ENCODE peak calls at places on chromosome 19, in four cellular contexts. D, K, E and C are unnamed samples.

GRCh38 chr19:55319786-55320185 is 5.4 kb downstream of the TMEM150B start:
- DNase-seq in D (peak), K (peak), E (no peak), C (no peak)

GRCh38 chr19:13153627-13154240 is 3.5 kb downstream of the IER2 start:
- DNase-seq in D (no peak), K (peak), E (no peak), C (no peak)

GRCh38 chr19:31255863-31256600 is 93.2 kb downstream of the TSHZ3 start:
- DNase-seq in D (no peak), K (no peak), E (no peak), C (no peak)

GRCh38 chr19:49642488-49643035 is 553 bp downstream of the SCAF1 start:
- DNase-seq in D (no peak), K (no peak), E (no peak), C (no peak)

GRCh38 chr19:3893509-3894179 is 13.2 kb downstream of the ATCAY start:
- DNase-seq in D (no peak), K (no peak), E (no peak), C (no peak)

GRCh38 chr19:20371911-20372310 is 193.7 kb downstream of the ZNF737 start:
- DNase-seq in D (no peak), K (no peak), E (no peak), C (no peak)

GRCh38 chr19:33624586-33625153 is 2.9 kb downstream of the CHST8 start:
- DNase-seq in D (no peak), K (no peak), E (no peak), C (no peak)

GRCh38 chr19:55616395-55616875 is 7.9 kb downstream of the ZNF784 start:
- DNase-seq in D (no peak), K (no peak), E (no peak), C (no peak)

GRCh38 chr19:23294141-23294540 is 43.9 kb upstream of the ZNF724 start:
- DNase-seq in D (no peak), K (no peak), E (no peak), C (no peak)

GRCh38 chr19:17450264-17451075 is 2.0 kb upstream of the TMEM221 start:
- DNase-seq in D (no peak), K (no peak), E (no peak), C (peak)

GRCh38 chr19:14544047-14544446 is 14.7 kb downstream of the TECR start:
- DNase-seq in D (no peak), K (no peak), E (no peak), C (no peak)

GRCh38 chr19:4976412-4977298 is 7.7 kb downstream of the KDM4B start:
- DNase-seq in D (peak), K (peak), E (peak), C (peak)

GRCh38 chr19:42092350-42092749 is 16.4 kb downstream of the ZNF574 start:
- DNase-seq in D (no peak), K (peak), E (no peak), C (peak)

GRCh38 chr19:54354761-54355160 is 10.0 kb downstream of the LAIR1 start:
- DNase-seq in D (no peak), K (no peak), E (no peak), C (no peak)

GRCh38 chr19:46741447-46741846 is 4.4 kb upstream of the FKRP start:
- DNase-seq in D (no peak), K (no peak), E (no peak), C (no peak)

GRCh38 chr19:19642506-19643157 is 825 bp downstream of the GMIP start:
- DNase-seq in D (no peak), K (no peak), E (no peak), C (peak)

GRCh38 chr19:3665681-3666544 is 34.4 kb downstream of the PIP5K1C start:
- DNase-seq in D (peak), K (peak), E (no peak), C (peak)

GRCh38 chr19:3266792-3267469 is 42.5 kb downstream of the CELF5 start:
- DNase-seq in D (no peak), K (no peak), E (no peak), C (no peak)

GRCh38 chr19:55173717-55174409 is 6.2 kb downstream of the SYT5 start:
- DNase-seq in D (peak), K (peak), E (no peak), C (peak)

GRCh38 chr19:42294471-42295137 is 7.3 kb upstream of the PRR19 start:
- DNase-seq in D (no peak), K (no peak), E (no peak), C (no peak)

GRCh38 chr19:48618916-48619691 is at the start of the genes RPL18 and SPHK2:
- DNase-seq in D (peak), K (peak), E (peak), C (peak)

GRCh38 chr19:48617146-48617937 is 1.6 kb downstream of the RPL18 start:
- DNase-seq in D (no peak), K (no peak), E (no peak), C (no peak)

GRCh38 chr19:48616491-48617056 is 1.7 kb upstream of the FAM83E start:
- DNase-seq in D (no peak), K (no peak), E (no peak), C (no peak)

GRCh38 chr19:48618278-48618915 is 581 bp downstream of the RPL18 start:
- DNase-seq in D (no peak), K (no peak), E (no peak), C (no peak)

GRCh38 chr19:48619692-48620565 is 623 bp downstream of the SPHK2 start:
- DNase-seq in D (no peak), K (no peak), E (no peak), C (no peak)
- TF ChIP-seq CTCF in D (no peak), K (no peak), E (peak), C (no peak)

GRCh38 chr19:44783545-44783944 is 5.9 kb downstream of the CBLC start:
- DNase-seq in D (no peak), K (no peak), E (no peak), C (no peak)

GRCh38 chr19:44785993-44786392 is 8.3 kb downstream of the CBLC start:
- DNase-seq in D (no peak), K (no peak), E (no peak), C (no peak)

GRCh38 chr19:44779150-44779549 is 1.5 kb downstream of the CBLC start:
- DNase-seq in D (no peak), K (no peak), E (no peak), C (no peak)

GRCh38 chr19:44785271-44785670 is 7.6 kb downstream of the CBLC start:
- DNase-seq in D (no peak), K (no peak), E (no peak), C (no peak)

GRCh38 chr19:44782729-44783128 is 5.0 kb downstream of the CBLC start:
- DNase-seq in D (no peak), K (no peak), E (no peak), C (no peak)
- TF ChIP-seq CTCF in D (no peak), K (no peak), E (peak), C (no peak)

DNA sequence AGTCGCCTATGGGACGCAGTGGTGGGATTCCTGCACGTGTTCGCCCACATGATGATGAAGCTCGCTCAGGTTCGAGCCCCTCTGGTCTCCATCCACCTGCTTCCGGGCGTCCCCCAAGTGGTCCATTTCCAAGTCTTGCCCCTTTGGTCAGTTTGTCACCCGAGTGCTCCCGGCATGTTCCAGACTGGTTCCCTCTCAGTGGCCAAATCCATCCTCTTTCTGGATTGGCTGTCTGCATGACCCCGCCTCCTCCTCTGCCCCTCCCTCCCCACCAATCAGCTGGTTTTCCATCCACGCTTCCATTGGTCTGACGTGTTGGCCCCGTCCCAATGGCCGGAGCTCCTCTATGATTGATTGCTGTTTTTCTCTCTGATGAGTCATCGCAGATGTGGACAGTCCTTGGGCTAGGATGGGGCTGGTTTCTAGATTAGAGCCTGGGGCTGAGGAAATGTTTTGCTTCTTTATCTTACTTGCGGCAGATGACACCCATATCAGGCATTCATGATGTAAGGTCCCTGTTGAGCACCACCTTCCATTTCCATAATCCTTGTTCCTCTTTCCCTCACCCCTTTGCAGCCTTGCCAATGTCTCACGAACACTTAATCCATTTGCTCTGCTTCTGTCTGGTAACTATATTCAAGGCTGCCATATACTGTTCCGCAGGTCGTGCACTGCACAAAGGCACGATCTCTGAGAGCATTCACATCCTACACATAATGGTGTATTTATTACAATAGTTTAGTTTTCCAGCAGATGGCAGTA is 73.8 kb downstream of the MAP4K1 start:
- DNase-seq in D (peak), K (peak), E (peak), C (peak)
- TF ChIP-seq CTCF in D (peak), K (no peak), E (no peak), C (peak)

DNA sequence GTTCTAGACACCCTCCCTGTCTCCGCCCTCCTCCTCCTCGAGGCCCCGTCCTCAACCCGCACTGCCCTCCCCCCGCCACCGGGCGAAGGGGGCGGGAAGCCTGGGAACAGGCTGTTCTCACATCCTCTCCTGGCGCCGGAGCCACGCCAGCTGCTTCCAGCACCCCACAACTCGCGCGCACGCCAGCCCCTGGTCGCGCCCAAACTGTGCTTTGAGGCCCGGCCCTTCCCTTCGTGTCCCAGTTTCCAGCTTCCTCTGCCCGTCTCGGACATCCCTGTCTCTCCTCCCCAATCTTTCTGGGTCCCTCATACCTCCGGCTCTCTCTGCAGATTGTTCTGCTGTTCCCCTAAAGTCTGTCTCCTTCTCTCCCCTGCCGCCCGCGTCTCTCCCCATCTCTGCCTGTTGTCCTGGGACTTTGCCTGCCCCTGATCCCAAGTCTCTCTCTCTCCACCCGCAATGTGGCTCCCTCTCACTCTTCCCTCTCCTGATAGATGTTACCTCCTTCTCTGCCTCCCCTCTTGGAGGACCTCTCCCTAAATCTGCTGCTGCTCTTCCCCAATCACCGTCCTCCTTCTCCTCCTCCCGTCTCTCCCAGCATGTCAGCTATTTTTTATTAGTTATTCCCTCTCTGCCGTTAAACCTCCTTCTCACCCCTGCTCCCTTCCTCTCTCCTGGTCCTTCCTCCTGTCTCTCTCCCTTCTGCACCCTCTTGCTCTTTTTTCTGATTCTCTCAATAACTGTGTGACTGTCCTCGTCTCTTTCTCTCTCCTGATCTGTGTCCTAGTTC is 14.2 kb downstream of the DPF1 start:
- DNase-seq in D (peak), K (peak), E (no peak), C (no peak)
- TF ChIP-seq CTCF in D (no peak), K (no peak), E (no peak), C (no peak)

DNA sequence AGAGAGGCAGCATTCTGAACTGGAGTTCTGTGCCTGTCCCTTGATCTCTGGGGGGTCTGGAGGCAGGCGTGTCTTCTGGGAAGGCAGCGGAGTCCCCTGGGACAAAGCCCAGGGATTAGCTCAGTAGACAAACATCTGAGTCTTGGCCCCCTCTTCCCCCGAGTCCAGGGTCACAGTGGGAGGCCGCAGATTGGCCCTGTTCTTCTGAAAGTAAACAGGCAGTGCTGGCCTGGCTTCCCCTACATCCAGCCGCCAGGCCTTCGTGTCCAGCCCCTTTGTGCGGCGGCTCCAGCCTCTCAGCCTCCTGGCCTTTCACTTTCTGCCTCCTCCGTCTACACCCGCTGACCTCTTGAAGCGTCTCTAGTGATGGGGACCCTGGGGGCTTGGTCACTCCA is 989 bp downstream of the NFILZ start:
- DNase-seq in D (no peak), K (no peak), E (no peak), C (peak)
- TF ChIP-seq CTCF in D (no peak), K (no peak), E (no peak), C (no peak)

DNA sequence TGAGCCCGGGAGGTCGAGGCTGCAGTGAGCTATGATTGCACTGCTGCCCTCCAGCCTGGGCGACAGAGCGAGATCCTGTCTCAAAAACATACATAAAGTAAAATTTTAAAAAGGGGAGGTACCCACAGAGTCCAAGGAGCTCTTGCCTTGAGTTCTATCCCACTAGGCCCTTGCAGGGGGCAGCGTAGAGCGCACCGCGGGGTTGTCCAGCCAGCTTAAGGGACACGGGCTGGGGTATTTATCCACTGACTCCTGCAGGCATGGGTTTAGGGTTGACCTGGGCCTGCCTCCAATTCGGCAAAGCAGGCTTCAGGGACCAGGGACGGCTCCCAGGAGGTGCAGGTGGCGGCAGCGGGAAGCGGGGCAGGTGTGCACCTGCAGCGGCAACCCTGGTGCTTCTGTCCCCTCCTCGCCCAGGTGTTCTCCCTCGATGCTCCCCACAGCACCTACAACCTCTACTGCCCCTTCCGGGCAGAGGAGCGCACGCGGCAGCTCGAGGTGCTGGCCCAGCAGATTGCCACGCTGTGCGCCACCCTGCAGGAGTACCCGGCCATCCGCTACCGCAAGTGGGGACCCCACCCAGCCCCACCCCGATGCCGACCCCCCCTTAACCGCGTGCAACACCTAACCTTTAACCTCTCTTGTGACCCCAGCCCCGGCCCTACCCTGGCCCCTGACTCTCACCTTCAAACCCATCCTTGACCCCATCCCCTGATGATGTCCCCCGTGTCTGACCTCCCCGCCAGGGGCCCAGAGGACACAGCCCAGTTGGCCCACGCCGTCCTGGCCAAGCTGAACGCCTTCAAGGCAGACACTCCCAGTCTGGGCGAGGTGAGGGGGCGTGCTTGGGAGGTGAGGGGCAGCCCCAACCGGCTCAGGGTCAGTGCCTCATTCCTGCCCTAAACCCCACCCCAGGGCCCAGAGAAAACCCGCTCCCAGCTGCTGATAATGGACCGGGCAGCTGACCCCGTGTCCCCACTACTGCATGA is 4.7 kb downstream of the STXBP2 start:
- DNase-seq in D (no peak), K (peak), E (no peak), C (no peak)
- TF ChIP-seq CTCF in D (no peak), K (peak), E (no peak), C (no peak)

DNA sequence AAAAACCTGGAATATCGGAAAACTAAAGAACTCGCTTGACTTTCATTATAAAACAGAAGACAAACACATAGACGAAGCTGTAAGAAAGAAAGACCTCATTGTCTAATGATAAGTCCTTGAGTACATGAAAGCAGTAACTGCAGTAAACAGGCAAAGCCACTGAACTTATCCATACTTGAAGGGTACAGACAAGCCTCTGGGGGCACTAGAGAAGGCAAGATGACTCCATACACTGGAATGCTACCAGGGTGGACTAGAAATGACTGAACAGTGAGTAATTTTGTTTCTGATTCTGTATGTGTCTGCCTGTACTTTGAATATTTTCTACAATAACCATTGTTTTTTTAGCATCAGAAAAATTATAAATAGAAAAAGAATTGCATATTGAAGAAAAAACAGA is 507.9 kb downstream of the UQCRFS1 start:
- DNase-seq in D (no peak), K (no peak), E (peak), C (no peak)
- TF ChIP-seq CTCF in D (no peak), K (no peak), E (peak), C (no peak)